ENCODE peak calls at places on chromosomes 3 and 15, in eight cellular contexts. V, G, N, A, H, M, C and O are unnamed samples.

GRCh38 chr15:38563723-38564519 is 693 bp downstream of the RASGRP1 start:
- DNase-seq in V (peak; percentile 89), G (peak; percentile 89), N (peak; percentile 60), A (peak; percentile 90), H (peak; percentile 86), M (peak; percentile 21), C (peak; percentile 85), O (peak; percentile 85)

GRCh38 chr15:25877681-25878080 is 14.6 kb upstream of the ATP10A start:
- DNase-seq in V (no peak), G (no peak), N (peak; percentile 75), A (no peak), H (no peak), M (no peak), C (no peak), O (no peak)

GRCh38 chr3:136008732-136009456 is 43.4 kb downstream of the PPP2R3A start:
- DNase-seq in V (no peak), G (no peak), N (no peak), A (no peak), H (no peak), M (peak; percentile 33), C (no peak), O (no peak)

GRCh38 chr15:36599824-36600365 is 20.5 kb downstream of the CDIN1 start:
- DNase-seq in V (no peak), G (no peak), N (no peak), A (no peak), H (no peak), M (no peak), C (no peak), O (no peak)

GRCh38 chr3:17183951-17184550 is 299.3 kb downstream of the PLCL2 start:
- DNase-seq in V (no peak), G (peak; percentile 16), N (no peak), A (no peak), H (no peak), M (peak; percentile 64), C (no peak), O (no peak)

GRCh38 chr3:80355144-80355543 is 587.3 kb upstream of the ROBO1 start:
- DNase-seq in V (no peak), G (no peak), N (no peak), A (no peak), H (no peak), M (no peak), C (no peak), O (no peak)

GRCh38 chr15:98667521-98668179 is 19.3 kb downstream of the IGF1R start:
- DNase-seq in V (no peak), G (no peak), N (no peak), A (peak; percentile 16), H (no peak), M (no peak), C (peak; percentile 4), O (no peak)

GRCh38 chr3:131846296-131846924 is 188.4 kb downstream of the CPNE4 start:
- DNase-seq in V (no peak), G (no peak), N (no peak), A (no peak), H (peak; percentile 3), M (no peak), C (no peak), O (peak; percentile 2)

GRCh38 chr3:133301194-133301593 is 98.7 kb upstream of the BFSP2 start:
- DNase-seq in V (no peak), G (no peak), N (no peak), A (no peak), H (no peak), M (peak; percentile 55), C (no peak), O (no peak)

GRCh38 chr3:191963182-191963581 is 502.2 kb downstream of the PYDC2 start:
- DNase-seq in V (no peak), G (peak; percentile 20), N (no peak), A (peak; percentile 28), H (no peak), M (peak; percentile 25), C (no peak), O (no peak)

GRCh38 chr15:27495963-27496459 is 525.0 kb downstream of the GABRG3 start:
- DNase-seq in V (no peak), G (no peak), N (no peak), A (no peak), H (no peak), M (no peak), C (no peak), O (no peak)

GRCh38 chr3:150370129-150370602 is 37.9 kb upstream of the TSC22D2 start:
- DNase-seq in V (no peak), G (no peak), N (peak; percentile 72), A (no peak), H (no peak), M (peak; percentile 95), C (peak; percentile 60), O (no peak)

GRCh38 chr3:150373234-150373633 is 34.9 kb upstream of the TSC22D2 start:
- DNase-seq in V (no peak), G (no peak), N (no peak), A (no peak), H (no peak), M (no peak), C (no peak), O (no peak)

GRCh38 chr3:150370982-150371381 is 37.1 kb upstream of the TSC22D2 start:
- DNase-seq in V (no peak), G (no peak), N (no peak), A (no peak), H (no peak), M (no peak), C (no peak), O (no peak)

GRCh38 chr3:150371741-150372254 is 36.3 kb upstream of the TSC22D2 start:
- DNase-seq in V (no peak), G (no peak), N (peak; percentile 68), A (no peak), H (no peak), M (peak; percentile 98), C (peak; percentile 59), O (no peak)

GRCh38 chr3:150372320-150373118 is 35.6 kb upstream of the TSC22D2 start:
- DNase-seq in V (no peak), G (no peak), N (no peak), A (peak; percentile 18), H (peak; percentile 14), M (peak; percentile 20), C (no peak), O (peak; percentile 26)
- TF ChIP-seq CTCF in V (peak; percentile 18), G (no peak), N (no peak), A (peak; percentile 27), H (no peak), M (peak; percentile 37), C (no peak), O (no peak)

DNA sequence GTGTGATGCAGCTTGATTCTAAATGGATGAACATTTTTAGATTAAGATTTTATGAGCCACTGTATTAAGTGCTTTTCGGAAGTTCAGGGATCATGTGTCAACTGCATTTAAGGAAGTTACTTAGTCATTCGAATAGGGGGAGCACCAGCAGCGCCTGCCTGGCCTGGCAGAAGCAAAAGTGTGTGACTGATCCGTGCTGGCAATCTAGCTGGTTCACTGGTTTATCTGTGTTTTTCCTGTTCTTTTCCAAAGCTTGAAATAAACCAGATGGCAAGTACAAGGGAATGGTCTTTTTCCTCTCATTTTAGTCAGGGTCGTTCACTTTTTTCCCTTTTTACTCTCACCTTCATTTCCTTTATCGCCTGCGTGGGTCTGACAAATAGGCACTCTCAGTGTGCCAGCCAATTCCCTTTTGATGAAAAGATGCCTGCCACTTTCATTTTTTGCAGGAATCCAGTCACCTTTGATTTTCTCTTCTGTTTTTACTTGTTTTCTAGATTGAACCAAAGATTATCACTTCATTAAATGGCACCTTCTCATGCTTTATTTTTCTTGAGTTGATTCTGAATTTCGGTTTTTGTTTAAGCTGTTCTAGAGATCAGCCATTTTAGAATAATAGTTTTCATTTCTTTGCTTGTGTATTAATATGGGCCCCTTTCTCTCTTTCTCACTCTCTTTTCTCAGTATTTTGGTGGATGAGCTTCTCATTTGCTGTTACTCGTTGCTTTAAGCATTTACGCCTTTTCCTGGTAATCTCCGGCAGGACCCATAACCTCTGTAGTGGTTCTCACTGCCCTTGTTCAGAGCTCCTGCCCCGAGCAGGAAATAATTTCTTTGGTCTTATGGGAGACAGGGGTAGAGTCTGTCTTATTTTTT is 2.8 kb downstream of the ABHD2 start:
- DNase-seq in V (peak; percentile 13), G (peak; percentile 64), N (peak; percentile 68), A (peak; percentile 73), H (peak; percentile 24), M (peak; percentile 80), C (peak; percentile 67), O (peak; percentile 32)
- TF ChIP-seq CTCF in V (no peak), G (no peak), N (no peak), A (no peak), H (no peak), M (no peak), C (no peak), O (no peak)

GRCh38 chr3:55903680-55904079 is 416.6 kb upstream of the WNT5A start:
- DNase-seq in V (no peak), G (no peak), N (no peak), A (no peak), H (no peak), M (no peak), C (no peak), O (no peak)

GRCh38 chr3:55896155-55896554 is 409.0 kb upstream of the WNT5A start:
- DNase-seq in V (no peak), G (no peak), N (no peak), A (no peak), H (no peak), M (no peak), C (no peak), O (no peak)

GRCh38 chr3:55897573-55898224 is 410.6 kb upstream of the WNT5A start:
- DNase-seq in V (no peak), G (no peak), N (no peak), A (no peak), H (no peak), M (peak; percentile 2), C (no peak), O (no peak)

GRCh38 chr3:55904716-55905115 is 417.6 kb upstream of the WNT5A start:
- DNase-seq in V (no peak), G (no peak), N (no peak), A (no peak), H (no peak), M (no peak), C (no peak), O (no peak)

DNA sequence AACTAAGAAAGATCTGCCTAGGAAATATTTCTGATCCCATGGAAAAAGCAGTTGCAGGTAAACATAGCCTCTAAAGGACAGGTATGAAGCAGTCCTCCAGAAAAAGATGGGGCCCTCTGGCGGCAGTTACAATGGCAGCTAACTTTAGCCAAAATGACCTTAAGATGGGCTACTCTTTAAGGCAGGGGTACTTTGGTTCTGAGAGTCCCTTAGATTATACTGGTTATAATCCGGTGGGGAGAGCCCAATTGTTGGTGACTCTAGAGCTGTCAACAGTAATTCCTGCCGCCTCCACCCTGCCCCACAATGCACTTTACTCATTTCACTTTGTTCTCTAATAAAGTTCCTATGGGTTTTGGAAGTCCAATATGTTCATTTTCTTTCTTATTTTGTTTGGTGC is 412.8 kb upstream of the WNT5A start:
- DNase-seq in V (no peak), G (no peak), N (no peak), A (peak; percentile 31), H (peak; percentile 7), M (no peak), C (no peak), O (no peak)
- TF ChIP-seq CTCF in V (peak; percentile 60), G (no peak), N (no peak), A (peak; percentile 38), H (no peak), M (peak; percentile 3), C (no peak), O (no peak)

GRCh38 chr3:71304684-71305083 is 278.8 kb downstream of the FOXP1 start:
- DNase-seq in V (no peak), G (peak; percentile 63), N (no peak), A (no peak), H (no peak), M (peak; percentile 65), C (peak; percentile 55), O (no peak)
- TF ChIP-seq CTCF in V (no peak), G (peak; percentile 43), N (no peak), A (no peak), H (no peak), M (peak; percentile 59), C (peak; percentile 16), O (no peak)